ENCODE peak calls at places on chromosome 2, in five cellular contexts. C is A549, N is K562, V is SK-N-SH, K is GM12878. R is an unnamed sample.

GRCh38 chr2:212970132-212970531 is 181.3 kb downstream of the IKZF2 start:
- DNase-seq in N (no peak), C (no peak), V (no peak), K (no peak), R (peak)

GRCh38 chr2:127356531-127356930 is 31.2 kb downstream of the MAP3K2 start:
- DNase-seq in V (no peak), K (no peak), N (no peak), C (no peak), R (no peak)

GRCh38 chr2:230131366-230131765 is 62.6 kb upstream of the SLC16A14 start:
- DNase-seq in N (no peak), V (no peak), K (no peak), C (no peak), R (no peak)

GRCh38 chr2:37026050-37026449 is 58.1 kb downstream of the HEATR5B start:
- DNase-seq in N (no peak), C (peak), K (no peak), V (peak), R (no peak)

GRCh38 chr2:149330127-149331022 is at the start of gene LYPD6:
- DNase-seq in K (no peak), N (no peak), V (peak), C (peak), R (peak)

GRCh38 chr2:2800697-2801096 is 469.6 kb upstream of the MYT1L start:
- DNase-seq in N (no peak), K (no peak), V (no peak), C (no peak), R (no peak)

GRCh38 chr2:225282858-225283693 is 116.4 kb upstream of the NYAP2 start:
- DNase-seq in V (peak), K (no peak), C (peak), N (no peak), R (peak)

GRCh38 chr2:168062054-168062453 is 185.3 kb downstream of the STK39 start:
- DNase-seq in C (no peak), N (no peak), K (no peak), V (no peak), R (no peak)

GRCh38 chr2:225177098-225177497 is 134.8 kb upstream of the DOCK10 start:
- DNase-seq in C (peak), V (no peak), N (no peak), K (no peak), R (peak)

GRCh38 chr2:16330571-16331351 is 334.9 kb downstream of the CYRIA start:
- DNase-seq in N (no peak), C (no peak), K (no peak), V (no peak), R (no peak)

DNA sequence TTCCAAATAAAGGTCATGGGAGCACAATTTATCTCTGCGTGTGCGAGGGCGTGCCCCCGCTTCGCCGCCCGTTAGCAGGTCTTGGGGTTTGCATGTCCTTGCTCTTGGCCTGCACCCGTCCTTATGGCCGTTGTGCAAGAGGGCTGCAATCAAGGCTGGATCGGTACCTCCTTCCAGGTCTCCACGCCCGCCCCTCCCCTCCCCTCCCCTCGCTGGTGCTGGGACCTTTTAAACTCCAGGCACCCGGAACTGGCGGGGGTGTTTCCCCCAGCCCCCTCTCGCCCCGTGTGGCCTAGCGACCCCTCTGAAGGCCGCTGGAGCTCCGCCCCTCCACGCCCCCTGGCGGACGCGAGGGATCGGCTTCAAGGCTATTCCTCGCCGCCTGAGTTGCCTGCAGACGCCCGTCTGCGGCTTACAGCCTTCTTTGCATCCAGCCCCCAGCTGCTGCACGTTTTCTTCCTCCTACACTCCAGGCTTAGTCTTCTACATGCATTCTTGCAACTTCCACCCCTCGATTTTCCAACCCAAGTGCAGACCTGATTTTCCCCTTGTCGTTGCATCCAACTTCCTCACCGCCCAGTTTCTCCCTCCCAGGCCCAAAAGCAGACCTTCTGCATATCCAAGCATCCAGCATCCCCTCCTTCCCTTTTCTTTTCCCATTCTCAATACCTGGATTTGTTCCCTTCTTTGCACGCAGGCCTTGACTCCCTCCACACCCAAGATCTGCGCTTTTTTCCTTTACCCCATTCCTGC is 577 bp downstream of the IDH1 start:
- DNase-seq in C (peak), V (peak), N (peak), K (peak), R (peak)
- TF ChIP-seq RCOR1 in C (no peak), V (no peak), N (peak), K (no peak), R (no peak)

GRCh38 chr2:178084273-178084672 is 11.7 kb upstream of the PDE11A start:
- DNase-seq in N (no peak), K (no peak), C (no peak), V (no peak), R (no peak)

GRCh38 chr2:178093471-178093870 is 18.8 kb upstream of the RBM45 start:
- DNase-seq in V (no peak), C (no peak), K (no peak), N (no peak), R (no peak)

DNA sequence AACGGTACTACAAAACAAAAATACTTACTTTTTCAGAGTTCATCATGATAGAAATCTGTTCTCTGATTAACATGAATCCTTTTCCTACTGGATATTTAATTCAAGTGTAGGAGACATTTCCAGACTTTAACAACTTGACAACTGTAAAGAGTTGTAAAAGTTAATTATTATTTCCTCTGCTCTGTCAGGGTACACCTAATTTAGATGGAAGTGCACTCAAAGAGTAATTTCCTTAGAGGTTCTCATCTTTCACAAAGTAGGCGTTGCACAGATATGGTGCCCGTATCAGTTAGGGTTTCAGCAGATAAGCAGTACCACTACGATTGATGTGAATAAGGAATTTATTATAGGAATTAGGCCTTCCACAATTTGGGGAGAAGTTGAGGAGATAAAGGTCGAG is 16.2 kb upstream of the PDE11A start:
- DNase-seq in C (no peak), N (no peak), K (no peak), V (no peak), R (no peak)
- H3K4me3 ChIP-seq in C (no peak), N (no peak), K (no peak), V (no peak), R (no peak)

GRCh38 chr2:54508521-54508920 is 52.4 kb downstream of the SPTBN1 start:
- DNase-seq in K (no peak), V (no peak), N (no peak), C (no peak), R (no peak)
- TF ChIP-seq RCOR1 in K (no peak), V (no peak), N (no peak), C (no peak), R (no peak)

DNA sequence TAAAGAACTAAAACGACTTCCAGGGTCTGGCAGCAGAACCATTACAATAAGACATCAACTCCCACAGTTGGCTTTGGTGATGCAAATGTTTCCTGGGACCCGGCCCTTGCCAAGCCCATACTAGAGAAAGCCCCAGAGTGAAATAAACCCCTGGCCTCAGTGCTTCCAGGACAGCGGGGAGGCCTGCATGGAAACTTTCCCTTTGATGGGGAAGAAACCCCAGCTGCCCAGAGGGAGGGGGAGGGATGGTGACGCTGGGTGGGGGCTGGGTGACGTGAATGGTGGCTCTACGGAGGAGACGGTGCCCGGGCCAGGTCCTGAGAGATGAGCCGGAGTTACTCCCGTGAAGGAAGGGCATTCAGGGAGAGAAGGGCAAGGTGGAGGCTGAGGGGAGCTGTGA is 27.5 kb downstream of the INHBB start:
- DNase-seq in K (no peak), C (no peak), N (no peak), V (no peak), R (no peak)
- H3K4me3 ChIP-seq in K (no peak), C (no peak), N (no peak), V (no peak), R (no peak)

GRCh38 chr2:218397502-218398436 is 1.9 kb upstream of the CTDSP1 start:
- DNase-seq in V (peak), K (peak), N (peak), C (peak), R (peak)
- TF ChIP-seq RCOR1 in V (no peak), K (no peak), N (peak), C (peak), R (peak)

GRCh38 chr2:226758886-226759660 is 40.5 kb downstream of the IRS1 start:
- DNase-seq in C (no peak), V (no peak), N (no peak), K (no peak), R (peak)

GRCh38 chr2:226756131-226756530 is 43.5 kb downstream of the IRS1 start:
- DNase-seq in C (peak), K (no peak), N (no peak), V (no peak), R (peak)

GRCh38 chr2:226752887-226753286 is 46.7 kb downstream of the IRS1 start:
- DNase-seq in C (no peak), V (no peak), K (no peak), N (no peak), R (no peak)

GRCh38 chr2:226759768-226760167 is 39.9 kb downstream of the IRS1 start:
- DNase-seq in V (no peak), K (no peak), C (no peak), N (no peak), R (no peak)

GRCh38 chr2:226754821-226755536 is 44.6 kb downstream of the IRS1 start:
- DNase-seq in V (no peak), N (no peak), K (no peak), C (no peak), R (peak)
- H3K4me3 ChIP-seq in V (no peak), N (no peak), K (no peak), C (no peak), R (peak)

GRCh38 chr2:111178730-111179405 is 58.2 kb downstream of the BCL2L11 start:
- DNase-seq in K (no peak), N (no peak), V (no peak), C (peak), R (peak)
- TF ChIP-seq RCOR1 in K (no peak), N (no peak), V (no peak), C (no peak), R (no peak)

DNA sequence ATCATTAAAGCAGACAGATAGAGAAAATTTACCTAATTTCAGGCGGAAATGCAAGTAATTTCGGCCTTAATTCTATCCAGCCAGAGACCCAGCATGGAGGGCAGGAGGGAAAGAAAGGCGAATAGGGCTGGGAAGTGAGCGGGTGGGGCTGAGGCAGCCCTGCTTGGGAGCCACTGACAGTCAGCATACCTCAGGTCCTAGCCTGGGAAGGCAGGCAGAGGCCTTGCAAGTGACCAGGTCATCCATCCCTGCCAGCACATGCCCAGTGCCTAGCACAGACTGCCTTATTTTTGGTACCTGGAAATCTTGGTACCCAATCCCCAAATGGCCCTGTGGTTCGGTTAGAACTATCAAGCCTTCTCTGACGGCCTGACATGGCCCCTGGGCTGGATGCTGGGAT is 1.5 kb downstream of the GDF7 start:
- DNase-seq in V (peak), C (no peak), N (no peak), K (no peak), R (no peak)
- H3K4me3 ChIP-seq in V (no peak), C (no peak), N (no peak), K (no peak), R (no peak)

GRCh38 chr2:86035371-86035882 is 70.3 kb downstream of the POLR1A start:
- DNase-seq in N (no peak), K (no peak), C (no peak), V (no peak), R (no peak)
- TF ChIP-seq RCOR1 in N (no peak), K (no peak), C (no peak), V (no peak), R (no peak)

GRCh38 chr2:65040414-65041261 is 15.6 kb upstream of the CEP68 start:
- DNase-seq in C (peak), V (peak), N (peak), K (no peak), R (peak)
- H3K4me3 ChIP-seq in C (no peak), V (no peak), N (no peak), K (no peak), R (peak)

R was measured in IMR-90.